ENCODE peak calls at places on chromosomes 4 and X, in five cellular contexts. U, A, E, T and Z are unnamed samples.

GRCh38 chr4:177051473-177052060 is 258.1 kb upstream of the NEIL3 start:
- DNase-seq in U (peak; percentile 31), A (peak; percentile 49), E (peak; percentile 38), T (no peak), Z (peak; percentile 62)

GRCh38 chr4:152045781-152046571 is 285.2 kb upstream of the GATB start:
- DNase-seq in U (peak; percentile 84), A (no peak), E (peak; percentile 71), T (peak; percentile 10), Z (peak; percentile 29)

GRCh38 chrX:69618803-69619202 is 2.9 kb downstream of the EDA start:
- DNase-seq in U (peak; percentile 14), A (peak; percentile 57), E (no peak), T (no peak), Z (peak; percentile 28)

GRCh38 chr4:56752985-56753384 is 68.5 kb downstream of the SPINK2 start:
- DNase-seq in U (no peak), A (no peak), E (no peak), T (no peak), Z (no peak)

GRCh38 chrX:107704181-107704580 is 71.4 kb downstream of the TSC22D3 start:
- DNase-seq in U (no peak), A (no peak), E (no peak), T (no peak), Z (no peak)

GRCh38 chr4:4228356-4228668 is 1.6 kb upstream of the OTOP1 start:
- DNase-seq in U (no peak), A (no peak), E (no peak), T (no peak), Z (no peak)

GRCh38 chr4:6058531-6059374 is 40.5 kb upstream of the C4orf50 start:
- DNase-seq in U (no peak), A (no peak), E (no peak), T (no peak), Z (no peak)

GRCh38 chrX:40411350-40412111 is 169.2 kb upstream of the ATP6AP2 start:
- DNase-seq in U (no peak), A (peak; percentile 23), E (no peak), T (no peak), Z (peak; percentile 9)

GRCh38 chr4:114364857-114365256 is 233.8 kb upstream of the UGT8 start:
- DNase-seq in U (no peak), A (no peak), E (no peak), T (no peak), Z (no peak)

GRCh38 chr4:15506464-15506863 is 36.8 kb downstream of the CC2D2A start:
- DNase-seq in U (no peak), A (no peak), E (no peak), T (no peak), Z (no peak)

GRCh38 chr4:13236485-13236884 is 247.7 kb downstream of the RAB28 start:
- DNase-seq in U (no peak), A (no peak), E (no peak), T (no peak), Z (no peak)

GRCh38 chr4:71290074-71290473 is 48.7 kb upstream of the SLC4A4 start:
- DNase-seq in U (no peak), A (no peak), E (no peak), T (no peak), Z (no peak)

GRCh38 chr4:113243312-113243711 is 193.9 kb downstream of the ANK2 start:
- DNase-seq in U (no peak), A (no peak), E (no peak), T (no peak), Z (no peak)

GRCh38 chrX:122115604-122116003 is 1068.2 kb downstream of the GLUD2 start:
- DNase-seq in U (no peak), A (no peak), E (no peak), T (no peak), Z (no peak)

GRCh38 chr4:48778431-48779094 is 1.5 kb downstream of the FRYL start:
- DNase-seq in U (no peak), A (no peak), E (no peak), T (no peak), Z (peak; percentile 19)

GRCh38 chr4:62717144-62717543 is 1517.0 kb downstream of the ADGRL3 start:
- DNase-seq in U (no peak), A (no peak), E (no peak), T (no peak), Z (no peak)

GRCh38 chr4:159227984-159228383 is 125.1 kb downstream of the RAPGEF2 start:
- DNase-seq in U (no peak), A (no peak), E (peak; percentile 22), T (no peak), Z (peak; percentile 58)

GRCh38 chrX:53262918-53263394 is 18.4 kb downstream of the IQSEC2 start:
- DNase-seq in U (no peak), A (peak; percentile 62), E (no peak), T (no peak), Z (no peak)

GRCh38 chr4:1691737-1692373 is 7.7 kb upstream of the FAM53A start:
- DNase-seq in U (no peak), A (no peak), E (no peak), T (no peak), Z (no peak)

GRCh38 chr4:123469245-123469644 is 72.7 kb downstream of the SPRY1 start:
- DNase-seq in U (no peak), A (no peak), E (no peak), T (no peak), Z (no peak)

GRCh38 chr4:99968330-99968729 is 18.3 kb upstream of the H2AZ1 start:
- DNase-seq in U (no peak), A (no peak), E (no peak), T (no peak), Z (peak; percentile 47)

GRCh38 chrX:23902419-23902818 is 5.3 kb downstream of the APOO start:
- DNase-seq in U (peak; percentile 39), A (peak; percentile 84), E (no peak), T (no peak), Z (peak; percentile 76)

GRCh38 chrX:48806088-48806487 is 4.2 kb downstream of the HDAC6 start:
- DNase-seq in U (no peak), A (no peak), E (no peak), T (no peak), Z (no peak)

GRCh38 chr4:184306949-184307348 is 89.3 kb upstream of the ENPP6 start:
- DNase-seq in U (no peak), A (no peak), E (no peak), T (no peak), Z (no peak)

GRCh38 chr4:137307806-137308205 is 224.5 kb downstream of the PCDH18 start:
- DNase-seq in U (no peak), A (no peak), E (no peak), T (no peak), Z (no peak)

GRCh38 chr4:145912391-145912790 is 26.2 kb downstream of the ZNF827 start:
- DNase-seq in U (no peak), A (no peak), E (no peak), T (no peak), Z (no peak)

GRCh38 chr4:1788254-1788973 is 4.7 kb upstream of the FGFR3 start:
- DNase-seq in U (no peak), A (no peak), E (no peak), T (no peak), Z (no peak)

GRCh38 chr4:18664051-18664450 is 642.5 kb upstream of the LCORL start:
- DNase-seq in U (no peak), A (no peak), E (no peak), T (no peak), Z (no peak)

GRCh38 chrX:110310896-110311295 is 7.0 kb downstream of the AMMECR1 start:
- DNase-seq in U (no peak), A (no peak), E (no peak), T (no peak), Z (peak; percentile 69)

GRCh38 chr4:52748432-52748831 is 2.8 kb downstream of the ERVMER34-1 start:
- DNase-seq in U (no peak), A (no peak), E (no peak), T (no peak), Z (no peak)

GRCh38 chr4:147813107-147813773 is 81.4 kb downstream of the ARHGAP10 start:
- DNase-seq in U (no peak), A (no peak), E (no peak), T (no peak), Z (no peak)

GRCh38 chr4:115154826-115155225 is 41.4 kb upstream of the NDST4 start:
- DNase-seq in U (peak; percentile 13), A (no peak), E (no peak), T (no peak), Z (peak; percentile 63)

GRCh38 chrX:39058724-39059123 is 257.5 kb downstream of the MID1IP1 start:
- DNase-seq in U (no peak), A (no peak), E (no peak), T (no peak), Z (no peak)

GRCh38 chrX:63686878-63687714 is 97.9 kb downstream of the ARHGEF9 start:
- DNase-seq in U (peak; percentile 49), A (peak; percentile 65), E (peak; percentile 18), T (no peak), Z (peak; percentile 44)

GRCh38 chrX:153687121-153688039 is at the start of gene SLC6A8:
- DNase-seq in U (peak; percentile 75), A (peak; percentile 58), E (peak; percentile 60), T (no peak), Z (peak; percentile 62)

GRCh38 chr4:148431401-148431800 is 10.8 kb downstream of the NR3C2 start:
- DNase-seq in U (no peak), A (no peak), E (no peak), T (no peak), Z (no peak)

GRCh38 chr4:82901129-82901718 is 689 bp downstream of the THAP9 start:
- DNase-seq in U (no peak), A (no peak), E (no peak), T (no peak), Z (no peak)

GRCh38 chr4:16745009-16745408 is 153.4 kb downstream of the LDB2 start:
- DNase-seq in U (no peak), A (no peak), E (no peak), T (no peak), Z (no peak)

GRCh38 chrX:12319012-12319519 is 180.8 kb downstream of the FRMPD4 start:
- DNase-seq in U (no peak), A (no peak), E (no peak), T (no peak), Z (no peak)

GRCh38 chr4:67556426-67556825 is 2.1 kb upstream of the STAP1 start:
- DNase-seq in U (no peak), A (no peak), E (no peak), T (no peak), Z (peak; percentile 17)